ENCODE peak calls at places on chromosomes 7 and 10, in eight cellular contexts. B is esophagus muscularis mucosa, Y is upper lobe of left lung, F is stomach, N is Panc1, S is SK-N-SH, H is GM23338, X is transverse colon. C is an unnamed sample.

GRCh38 chr7:6558837-6559236 is 7.6 kb upstream of the GRID2IP start:
- DNase-seq in B (no peak), Y (no peak), F (no peak), N (no peak), S (peak), H (peak), X (peak), C (no peak)

GRCh38 chr10:6694447-6695155 is 114.5 kb upstream of the PRKCQ start:
- DNase-seq in B (no peak), Y (no peak), F (no peak), N (no peak), S (no peak), H (no peak), X (no peak), C (no peak)

GRCh38 chr10:129411772-129412171 is 55.3 kb upstream of the MGMT start:
- DNase-seq in B (no peak), Y (no peak), F (no peak), N (no peak), S (no peak), H (no peak), X (no peak), C (no peak)

GRCh38 chr7:16416289-16417282 is 4.8 kb downstream of the CRPPA start:
- DNase-seq in B (no peak), Y (no peak), F (no peak), N (no peak), S (no peak), H (no peak), X (no peak), C (no peak)

GRCh38 chr10:96165726-96166125 is 35.6 kb downstream of the ZNF518A start:
- DNase-seq in B (no peak), Y (no peak), F (no peak), N (no peak), S (no peak), H (no peak), X (no peak), C (no peak)

GRCh38 chr10:116014859-116015258 is 258.1 kb downstream of the GFRA1 start:
- DNase-seq in B (no peak), Y (no peak), F (no peak), N (no peak), S (no peak), H (no peak), X (no peak), C (no peak)

GRCh38 chr10:25304606-25305005 is 129.8 kb downstream of the GPR158 start:
- DNase-seq in B (no peak), Y (no peak), F (no peak), N (no peak), S (no peak), H (no peak), X (no peak), C (no peak)

GRCh38 chr7:75039166-75039565 is 34.4 kb downstream of the RCC1L start:
- DNase-seq in B (no peak), Y (no peak), F (no peak), N (no peak), S (no peak), H (no peak), X (no peak), C (no peak)

DNA sequence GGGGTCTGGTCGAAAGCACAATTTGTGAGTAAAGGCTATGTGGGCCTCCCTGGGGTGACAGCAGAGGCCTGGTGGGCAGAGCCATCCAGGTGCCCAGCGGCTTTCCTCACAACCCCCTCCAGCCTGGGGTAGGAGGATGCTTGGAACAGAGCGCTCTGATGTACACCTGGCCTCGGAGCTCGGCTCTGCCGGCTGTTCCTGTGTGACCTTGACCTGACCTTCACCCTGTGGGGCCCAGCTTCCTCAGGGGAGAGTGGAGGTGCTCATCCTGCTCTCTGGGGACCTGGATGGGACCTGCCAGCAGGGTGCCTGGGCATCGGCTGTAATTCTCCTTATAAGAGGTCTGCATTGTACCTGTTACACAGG is 28.9 kb downstream of the RET start:
- DNase-seq in B (no peak), Y (no peak), F (no peak), N (no peak), S (no peak), H (no peak), X (no peak), C (no peak)
- TF ChIP-seq CTCF in B (no peak), Y (peak), F (peak), N (no peak), S (no peak), H (no peak), X (peak), C (no peak)

DNA sequence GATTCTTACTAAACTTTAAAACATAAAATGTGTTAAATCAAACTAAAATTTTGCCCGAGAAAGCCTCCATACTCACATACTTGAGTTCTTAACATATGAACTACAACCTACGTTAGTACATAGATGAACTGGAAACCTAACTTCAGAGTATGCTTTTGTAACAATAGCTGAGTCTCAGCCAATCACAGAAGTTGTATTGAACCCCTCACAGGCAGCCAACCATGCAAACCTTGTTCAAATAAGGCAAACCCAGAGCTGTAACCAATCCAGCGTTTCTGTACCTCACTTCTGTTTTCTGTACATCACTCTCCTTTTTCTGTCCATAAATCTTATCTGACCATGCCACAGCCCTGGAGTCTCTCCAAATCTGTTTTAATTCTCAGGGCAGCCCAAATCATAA is 157.3 kb upstream of the COL1A2 start:
- DNase-seq in B (no peak), Y (no peak), F (no peak), N (no peak), S (no peak), H (no peak), X (no peak), C (no peak)
- TF ChIP-seq POLR2AphosphoS5 in B (no peak), Y (no peak), F (no peak), N (no peak), S (no peak), H (no peak), X (no peak), C (no peak)

GRCh38 chr10:80451132-80451531 is 3.0 kb upstream of the TSPAN14 start:
- DNase-seq in B (no peak), Y (no peak), F (no peak), N (no peak), S (no peak), H (no peak), X (no peak), C (no peak)

GRCh38 chr10:80452069-80452468 is 2.0 kb upstream of the TSPAN14 start:
- DNase-seq in B (no peak), Y (no peak), F (no peak), N (no peak), S (no peak), H (no peak), X (no peak), C (no peak)

GRCh38 chr10:80453715-80454525 is at the start of gene TSPAN14:
- DNase-seq in B (peak), Y (peak), F (peak), N (no peak), S (peak), H (peak), X (peak), C (peak)

GRCh38 chr10:80453392-80453714 is 757 bp upstream of the TSPAN14 start:
- DNase-seq in B (no peak), Y (no peak), F (no peak), N (no peak), S (no peak), H (peak), X (no peak), C (peak)

DNA sequence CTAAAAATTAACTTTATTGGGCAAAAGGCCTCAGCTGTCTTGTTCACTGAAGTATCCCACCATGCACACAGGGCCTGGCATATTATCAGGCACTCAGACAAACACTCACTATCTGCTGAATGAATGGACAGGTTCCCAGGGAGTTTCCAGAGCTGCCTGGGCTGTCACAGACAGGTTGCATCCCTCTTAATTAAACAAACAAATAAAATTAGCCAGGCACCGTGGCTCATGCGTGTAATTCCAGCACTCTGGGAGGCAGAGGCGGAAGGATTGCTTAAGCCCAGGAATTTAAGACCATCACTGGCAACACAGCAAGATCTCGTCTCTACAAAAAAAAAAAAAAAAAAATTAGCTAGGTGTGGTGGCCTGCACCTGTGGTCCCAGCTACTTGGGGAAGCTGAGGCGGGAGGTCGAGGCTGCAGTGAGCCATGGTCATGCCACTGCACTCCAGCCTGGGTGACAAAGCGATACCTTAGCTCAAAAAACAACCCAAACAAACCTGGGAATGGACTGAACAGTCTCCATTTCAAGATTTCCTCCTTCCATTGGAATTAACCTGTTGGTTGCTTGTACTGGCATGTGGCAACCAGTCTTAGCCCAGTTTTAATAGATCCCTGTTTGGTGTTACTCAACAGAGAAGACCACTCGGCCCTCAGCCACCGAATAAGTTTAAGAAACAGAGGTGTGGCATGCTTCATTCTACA is 1.3 kb upstream of the TSPAN14 start:
- DNase-seq in B (no peak), Y (no peak), F (no peak), N (no peak), S (no peak), H (no peak), X (no peak), C (no peak)
- H3K27ac ChIP-seq in B (peak), Y (peak), F (peak), N (peak), S (no peak), H (no peak), X (peak), C (no peak)

DNA sequence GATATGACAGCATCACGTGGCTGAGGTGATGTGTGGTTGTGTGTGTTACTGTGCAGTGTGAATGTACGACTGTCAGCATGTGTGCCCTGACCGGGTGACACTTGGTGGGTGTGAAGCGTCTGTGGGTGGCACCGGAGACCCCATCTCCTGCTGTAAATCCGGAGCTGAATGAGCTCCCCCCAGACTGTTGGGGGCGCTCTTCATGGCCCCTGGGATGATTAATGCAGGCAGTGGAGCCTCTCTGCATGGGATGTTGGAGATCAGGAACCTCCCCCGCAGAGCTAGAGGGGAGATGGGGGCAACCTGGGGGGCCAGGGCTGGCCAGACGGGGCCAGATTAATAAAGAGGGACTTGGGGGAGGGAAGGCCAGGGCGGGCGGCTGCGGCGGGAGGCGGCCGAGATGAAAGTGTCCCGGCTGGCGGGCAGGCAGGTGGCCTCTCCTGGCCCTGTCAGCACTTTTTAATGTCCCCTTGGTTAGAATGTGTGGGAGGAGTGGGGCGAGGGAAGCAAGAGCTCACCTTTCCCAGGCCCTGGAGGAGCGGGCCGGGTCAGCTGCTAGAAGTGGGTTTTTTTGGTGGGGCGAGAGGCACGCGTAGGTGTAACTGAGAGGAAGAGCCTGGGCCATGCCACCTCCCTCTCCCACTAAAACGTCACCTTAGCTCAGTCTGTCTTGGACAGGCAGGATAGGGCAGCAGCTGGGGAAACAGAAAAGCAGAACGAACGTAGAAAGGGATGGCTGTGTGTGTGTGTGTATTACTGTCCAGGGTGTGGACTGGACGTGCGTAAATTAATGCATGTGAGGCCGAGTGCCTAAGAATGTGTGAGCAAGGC is 34.2 kb downstream of the HIF1AN start:
- DNase-seq in B (peak), Y (peak), F (no peak), N (no peak), S (peak), H (peak), X (no peak), C (no peak)
- TF ChIP-seq CTCF in B (no peak), Y (no peak), F (no peak), N (no peak), S (no peak), H (peak), X (no peak), C (no peak)

GRCh38 chr10:17817316-17817715 is 8.2 kb downstream of the MRC1 start:
- DNase-seq in B (no peak), Y (no peak), F (no peak), N (no peak), S (no peak), H (no peak), X (no peak), C (no peak)

GRCh38 chr10:17817790-17818189 is 8.6 kb downstream of the MRC1 start:
- DNase-seq in B (no peak), Y (no peak), F (no peak), N (no peak), S (no peak), H (no peak), X (no peak), C (no peak)

GRCh38 chr10:17811466-17811865 is 2.3 kb downstream of the MRC1 start:
- DNase-seq in B (no peak), Y (no peak), F (no peak), N (no peak), S (no peak), H (no peak), X (no peak), C (no peak)

GRCh38 chr10:17816208-17816607 is 7.1 kb downstream of the MRC1 start:
- DNase-seq in B (no peak), Y (no peak), F (no peak), N (no peak), S (no peak), H (no peak), X (no peak), C (no peak)

GRCh38 chr10:17814981-17815380 is 5.8 kb downstream of the MRC1 start:
- DNase-seq in B (no peak), Y (no peak), F (no peak), N (no peak), S (no peak), H (no peak), X (no peak), C (no peak)
- TF ChIP-seq POLR2AphosphoS5 in B (no peak), Y (no peak), F (no peak), N (no peak), S (no peak), H (no peak), X (no peak), C (no peak)

DNA sequence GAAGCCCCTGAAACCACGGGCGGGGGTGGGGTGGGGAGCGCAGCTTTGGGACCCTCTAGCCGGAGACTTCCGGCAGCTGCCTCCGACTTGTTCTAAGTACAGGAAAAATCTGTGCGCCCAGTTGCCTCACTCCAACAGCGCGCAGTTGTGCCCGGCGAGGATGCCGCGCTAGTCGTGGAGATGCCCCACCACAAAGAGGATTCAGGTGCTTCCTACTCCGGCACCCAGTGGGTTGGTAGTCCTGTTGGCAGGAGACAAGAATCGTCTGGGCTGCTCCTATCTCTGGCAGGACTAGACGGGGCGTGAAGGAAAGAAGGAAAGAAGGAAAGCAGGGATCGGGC is 461 bp upstream of the NPY start:
- DNase-seq in B (no peak), Y (peak), F (no peak), N (no peak), S (no peak), H (peak), X (no peak), C (no peak)
- H3K27ac ChIP-seq in B (no peak), Y (no peak), F (no peak), N (no peak), S (no peak), H (no peak), X (no peak), C (no peak)

DNA sequence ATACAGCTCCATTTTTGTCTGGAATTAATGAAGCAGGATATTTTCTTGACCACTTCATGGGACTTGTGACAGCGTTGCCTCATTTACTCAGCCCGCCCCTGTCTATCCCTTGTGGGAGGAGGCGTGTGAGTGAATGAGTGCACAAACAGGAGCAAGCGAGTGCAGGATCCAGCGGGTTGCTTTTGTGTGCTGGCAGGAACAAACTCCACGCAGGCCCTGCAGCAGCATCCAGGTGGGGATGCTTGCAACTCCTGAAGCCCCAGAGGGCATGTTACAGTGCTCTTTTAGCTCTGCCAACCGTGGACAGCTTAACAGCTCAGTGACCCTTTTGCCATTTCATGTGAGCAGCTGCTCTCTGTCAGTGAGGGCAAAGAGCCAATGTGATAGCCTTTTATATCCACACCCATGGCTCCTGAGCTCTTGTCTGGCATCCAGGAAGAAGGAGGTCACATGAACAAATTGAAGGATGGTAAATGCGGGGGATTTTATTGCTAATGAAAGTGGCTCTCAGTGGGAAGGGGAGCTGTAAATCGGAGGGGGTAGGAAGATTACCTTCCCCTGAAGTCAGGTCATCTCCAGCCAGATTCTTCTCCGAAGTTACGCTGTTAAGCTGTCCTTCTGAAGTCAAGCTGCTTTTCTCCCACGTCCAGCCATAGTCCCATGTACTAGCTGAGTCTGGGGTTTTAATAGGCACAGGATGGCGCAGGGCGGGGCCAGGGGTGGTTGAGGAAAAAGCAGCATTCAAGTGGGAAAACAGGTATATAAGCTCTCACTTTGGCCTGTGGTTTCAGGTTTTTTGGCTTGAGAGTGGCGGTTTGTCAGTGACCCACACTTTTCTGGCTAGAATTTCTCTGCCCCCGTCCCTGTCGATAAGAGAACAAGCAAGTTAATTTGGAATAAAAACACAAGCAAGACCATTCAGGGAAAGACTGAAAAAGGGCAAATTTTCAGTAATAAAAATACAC is 714.7 kb upstream of the MBL2 start:
- DNase-seq in B (no peak), Y (no peak), F (no peak), N (no peak), S (no peak), H (no peak), X (no peak), C (no peak)
- TF ChIP-seq CTCF in B (no peak), Y (no peak), F (no peak), N (no peak), S (no peak), H (no peak), X (no peak), C (no peak)

GRCh38 chr7:117010375-117011133 is 57.3 kb downstream of the ST7 start:
- DNase-seq in B (no peak), Y (no peak), F (no peak), N (no peak), S (no peak), H (no peak), X (no peak), C (no peak)
- TF ChIP-seq POLR2AphosphoS5 in B (no peak), Y (no peak), F (no peak), N (no peak), S (no peak), H (no peak), X (no peak), C (no peak)

C was measured in spleen.